ENCODE peak calls at places on chromosomes 3 and 15, in five cellular contexts. R is tibial nerve, A is GM23248, K is mammary epithelial cell, F is ovary. W is an unnamed sample.

GRCh38 chr3:79125313-79125984 is 642.3 kb downstream of the ROBO1 start:
- DNase-seq in R (no peak), A (no peak), K (no peak), F (no peak), W (no peak)

GRCh38 chr3:122688996-122689395 is 8.4 kb downstream of the PARP14 start:
- DNase-seq in R (no peak), A (peak), K (no peak), F (no peak), W (no peak)

GRCh38 chr3:175431396-175431795 is 572.3 kb downstream of the NAALADL2 start:
- DNase-seq in R (no peak), A (no peak), K (peak), F (no peak), W (no peak)

GRCh38 chr3:346186-346585 is 149.6 kb downstream of the CHL1 start:
- DNase-seq in R (no peak), A (no peak), K (peak), F (no peak), W (no peak)

GRCh38 chr15:51731549-51732267 is 5.7 kb downstream of the LYSMD2 start:
- DNase-seq in R (no peak), A (peak), K (no peak), F (no peak), W (no peak)

GRCh38 chr3:127792664-127793292 is 29.5 kb downstream of the MGLL start:
- DNase-seq in R (peak), A (peak), K (peak), F (peak), W (no peak)

GRCh38 chr3:188152660-188153497 is 1.1 kb upstream of the LPP start:
- DNase-seq in R (peak), A (peak), K (peak), F (peak), W (no peak)

GRCh38 chr15:41882689-41883483 is 11.0 kb downstream of the SPTBN5 start:
- DNase-seq in R (no peak), A (no peak), K (no peak), F (no peak), W (no peak)

GRCh38 chr15:57551717-57552677 is 39.7 kb upstream of the MYZAP start:
- DNase-seq in R (no peak), A (peak), K (peak), F (no peak), W (no peak)

GRCh38 chr3:74066456-74066855 is 441.7 kb upstream of the PDZRN3 start:
- DNase-seq in R (no peak), A (no peak), K (no peak), F (no peak), W (no peak)

GRCh38 chr3:177473184-177473583 is 275.9 kb upstream of the TBL1XR1 start:
- DNase-seq in R (no peak), A (no peak), K (no peak), F (no peak), W (no peak)
- H3K27ac ChIP-seq in R (no peak), A (no peak), K (no peak), F (no peak), W (peak)

GRCh38 chr3:39108309-39108708 is 829 bp downstream of the TTC21A start:
- DNase-seq in R (no peak), A (no peak), K (no peak), F (no peak), W (no peak)
- H3K27ac ChIP-seq in R (peak), A (peak), K (peak), F (no peak), W (peak)

GRCh38 chr3:151037746-151038145 is 47.7 kb upstream of the MED12L start:
- DNase-seq in R (no peak), A (peak), K (peak), F (peak), W (no peak)
- H3K27ac ChIP-seq in R (no peak), A (peak), K (no peak), F (no peak), W (no peak)

GRCh38 chr15:55457401-55458022 is 49.2 kb downstream of the PIERCE2 start:
- DNase-seq in R (no peak), A (no peak), K (no peak), F (no peak), W (no peak)
- H3K27ac ChIP-seq in R (no peak), A (no peak), K (no peak), F (no peak), W (no peak)

GRCh38 chr3:112676659-112677234 is 35.8 kb upstream of the CCDC80 start:
- DNase-seq in R (peak), A (peak), K (peak), F (peak), W (peak)
- H3K27ac ChIP-seq in R (no peak), A (peak), K (peak), F (no peak), W (no peak)

GRCh38 chr3:193470710-193471109 is 84.0 kb downstream of the ATP13A4 start:
- DNase-seq in R (no peak), A (no peak), K (no peak), F (no peak), W (no peak)
- H3K27ac ChIP-seq in R (no peak), A (no peak), K (no peak), F (no peak), W (no peak)

GRCh38 chr3:178246004-178246403 is 290.2 kb upstream of the KCNMB2 start:
- DNase-seq in R (no peak), A (no peak), K (no peak), F (no peak), W (no peak)
- H3K27ac ChIP-seq in R (no peak), A (no peak), K (no peak), F (no peak), W (no peak)

GRCh38 chr3:134314588-134315285 is 59.5 kb downstream of the AMOTL2 start:
- DNase-seq in R (peak), A (peak), K (no peak), F (no peak), W (no peak)
- H3K27ac ChIP-seq in R (peak), A (peak), K (no peak), F (no peak), W (no peak)

DNA sequence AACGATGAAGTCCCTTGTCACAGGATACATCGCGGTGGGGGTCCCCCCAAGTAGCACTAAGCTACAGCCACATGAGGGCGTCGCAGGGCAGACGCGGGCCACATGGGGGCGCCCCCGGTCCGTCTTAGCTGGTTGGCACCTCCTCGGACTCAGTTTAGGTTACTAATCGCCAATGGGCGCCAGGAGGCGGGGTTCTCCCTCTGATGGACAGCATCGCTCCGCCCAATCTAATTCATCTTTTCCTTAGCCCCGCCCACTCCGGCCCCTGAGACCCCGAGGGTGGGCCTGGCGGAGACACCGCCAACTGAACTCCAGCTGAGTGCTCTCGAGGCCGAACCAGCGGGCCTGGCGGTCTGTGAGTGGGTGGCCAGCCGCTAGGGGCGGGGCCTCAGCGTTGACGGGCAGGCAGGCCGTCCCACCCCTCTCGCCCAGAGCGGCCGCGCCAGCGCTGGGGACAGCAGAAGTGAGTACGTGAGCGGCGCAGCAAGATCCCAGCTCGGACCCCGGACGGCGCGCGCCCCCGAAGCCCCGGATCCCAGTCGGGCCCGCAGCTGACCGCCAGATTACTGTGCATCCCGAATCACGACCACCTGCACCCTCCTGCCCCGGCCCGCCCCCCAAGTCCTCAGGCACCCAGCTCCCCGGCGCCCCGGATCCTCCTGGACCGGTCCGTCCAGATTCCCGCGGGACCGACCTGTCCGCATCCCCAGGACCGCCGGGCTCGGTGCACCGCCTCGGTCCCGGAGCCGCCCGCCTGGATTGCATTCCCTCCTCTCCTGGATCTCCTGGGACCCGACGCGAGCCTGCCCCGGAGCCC is at the start of gene EPHB3:
- DNase-seq in R (peak), A (peak), K (peak), F (peak), W (peak)
- H3K27ac ChIP-seq in R (peak), A (no peak), K (peak), F (peak), W (peak)

GRCh38 chr3:111923821-111924220 is 55.0 kb upstream of the ABHD10 start:
- DNase-seq in R (no peak), A (peak), K (no peak), F (no peak), W (no peak)
- H3K27ac ChIP-seq in R (no peak), A (peak), K (peak), F (no peak), W (no peak)

W was measured in substantia nigra.